ENCODE peak calls at places on chromosome 12, in eight cellular contexts. One of them, this sample, is unnamed. For H3K4me1, the result is how much of the 10 kb centered on the place peaks cover.

GRCh38 chr12:39442895-39443703 is at the start of gene KIF21A:
- DNase-seq in HCT116: peak
- DNase-seq in HepG2: peak
- DNase-seq in SK-N-SH: peak
- DNase-seq in GM12878: peak
- DNase-seq in Panc1: peak
- DNase-seq in A549: peak
- DNase-seq in K562: peak
- DNase-seq in this sample: peak

GRCh38 chr12:53960187-53961024 is 5.7 kb downstream of the HOXC12 start:
- DNase-seq in K562: no peak
- DNase-seq in Panc1: no peak
- DNase-seq in HepG2: no peak
- DNase-seq in HCT116: no peak
- DNase-seq in GM12878: no peak
- DNase-seq in SK-N-SH: no peak
- DNase-seq in A549: no peak
- DNase-seq in this sample: no peak

GRCh38 chr12:131735863-131736806 is 25.2 kb downstream of the SFSWAP start:
- DNase-seq in HepG2: no peak
- DNase-seq in HCT116: no peak
- DNase-seq in Panc1: no peak
- DNase-seq in A549: no peak
- DNase-seq in GM12878: no peak
- DNase-seq in SK-N-SH: no peak
- DNase-seq in K562: no peak
- DNase-seq in this sample: peak

GRCh38 chr12:113292091-113292490 is 42.8 kb downstream of the SLC8B1 start:
- DNase-seq in HepG2: no peak
- DNase-seq in GM12878: no peak
- DNase-seq in HCT116: no peak
- DNase-seq in A549: no peak
- DNase-seq in Panc1: no peak
- DNase-seq in K562: no peak
- DNase-seq in SK-N-SH: no peak
- DNase-seq in this sample: no peak

GRCh38 chr12:94074970-94075695 is 73.2 kb upstream of the PLXNC1 start:
- DNase-seq in HCT116: peak
- DNase-seq in K562: peak
- DNase-seq in HepG2: peak
- DNase-seq in GM12878: no peak
- DNase-seq in Panc1: no peak
- DNase-seq in SK-N-SH: peak
- DNase-seq in A549: peak
- DNase-seq in this sample: peak

GRCh38 chr12:14410841-14411569 is 45.5 kb downstream of the ATF7IP start:
- DNase-seq in HCT116: no peak
- DNase-seq in A549: no peak
- DNase-seq in Panc1: no peak
- DNase-seq in HepG2: no peak
- DNase-seq in K562: no peak
- DNase-seq in GM12878: no peak
- DNase-seq in SK-N-SH: no peak
- DNase-seq in this sample: no peak

GRCh38 chr12:113582521-113583218 is 111.0 kb upstream of the LHX5 start:
- DNase-seq in HepG2: no peak
- DNase-seq in K562: peak
- DNase-seq in Panc1: no peak
- DNase-seq in SK-N-SH: no peak
- DNase-seq in A549: no peak
- DNase-seq in GM12878: no peak
- DNase-seq in HCT116: no peak
- DNase-seq in this sample: no peak

GRCh38 chr12:54404061-54405004 is 14.7 kb downstream of the ITGA5 start:
- DNase-seq in SK-N-SH: peak
- DNase-seq in K562: peak
- DNase-seq in HepG2: peak
- DNase-seq in HCT116: peak
- DNase-seq in A549: no peak
- DNase-seq in GM12878: no peak
- DNase-seq in Panc1: peak
- DNase-seq in this sample: peak

GRCh38 chr12:18148961-18149360 is 59.0 kb upstream of the RERGL start:
- DNase-seq in GM12878: no peak
- DNase-seq in Panc1: no peak
- DNase-seq in HepG2: no peak
- DNase-seq in K562: no peak
- DNase-seq in HCT116: no peak
- DNase-seq in A549: no peak
- DNase-seq in SK-N-SH: no peak
- DNase-seq in this sample: no peak

GRCh38 chr12:88553941-88554658 is 26.2 kb downstream of the KITLG start:
- DNase-seq in Panc1: no peak
- DNase-seq in GM12878: no peak
- DNase-seq in SK-N-SH: peak
- DNase-seq in A549: no peak
- DNase-seq in K562: no peak
- DNase-seq in HepG2: peak
- DNase-seq in HCT116: peak
- DNase-seq in this sample: no peak

GRCh38 chr12:121391619-121392324 is 8.1 kb upstream of the RNF34 start:
- DNase-seq in HepG2: no peak
- DNase-seq in GM12878: peak
- DNase-seq in A549: no peak
- DNase-seq in K562: peak
- DNase-seq in Panc1: no peak
- DNase-seq in HCT116: no peak
- DNase-seq in SK-N-SH: peak
- DNase-seq in this sample: no peak

GRCh38 chr12:13205809-13206559 is 9.5 kb downstream of the EMP1 start:
- DNase-seq in K562: no peak
- DNase-seq in GM12878: no peak
- DNase-seq in A549: peak
- DNase-seq in Panc1: no peak
- DNase-seq in HCT116: peak
- DNase-seq in SK-N-SH: no peak
- DNase-seq in HepG2: no peak
- DNase-seq in this sample: no peak

GRCh38 chr12:116284401-116284800 is 6.9 kb upstream of the MED13L start:
- DNase-seq in GM12878: no peak
- DNase-seq in K562: no peak
- DNase-seq in A549: no peak
- DNase-seq in Panc1: no peak
- DNase-seq in HepG2: no peak
- DNase-seq in SK-N-SH: no peak
- DNase-seq in HCT116: no peak
- DNase-seq in this sample: no peak

GRCh38 chr12:86660000-86660399 is 403.8 kb upstream of the MGAT4C start:
- DNase-seq in SK-N-SH: no peak
- DNase-seq in A549: no peak
- DNase-seq in HCT116: no peak
- DNase-seq in K562: no peak
- DNase-seq in GM12878: no peak
- DNase-seq in HepG2: no peak
- DNase-seq in Panc1: no peak
- DNase-seq in this sample: no peak

DNA sequence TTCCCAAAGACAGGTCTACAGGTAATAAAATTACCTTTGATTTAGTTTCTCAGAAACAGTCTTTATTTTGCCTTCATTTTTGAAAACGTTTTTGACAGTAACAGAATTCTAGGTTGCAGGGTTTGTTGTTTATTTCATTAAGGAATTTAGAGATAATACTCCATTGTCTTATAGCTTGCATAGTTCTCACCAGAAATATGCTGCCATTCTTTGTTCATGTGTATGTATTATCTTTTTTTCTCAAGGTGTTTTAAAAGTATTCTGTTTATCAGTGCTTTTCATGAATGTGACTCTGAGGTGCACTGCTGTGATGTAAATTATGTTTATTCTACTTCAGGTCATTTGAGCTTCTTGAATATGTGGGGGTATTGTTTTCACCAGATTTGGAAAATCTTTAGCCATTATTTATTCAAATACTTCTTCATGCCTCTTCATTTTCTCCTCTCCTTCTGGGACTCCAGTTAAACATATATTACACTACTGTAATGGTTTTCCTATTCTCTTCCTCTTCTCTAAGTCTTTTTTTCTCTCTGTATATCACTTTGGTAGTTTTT is 32.7 kb downstream of the ZNF605 start:
- DNase-seq in Panc1: no peak
- DNase-seq in HepG2: no peak
- DNase-seq in K562: no peak
- DNase-seq in HCT116: no peak
- DNase-seq in SK-N-SH: no peak
- DNase-seq in GM12878: no peak
- DNase-seq in A549: no peak
- DNase-seq in this sample: no peak
- H3K4me1 ChIP-seq in Panc1: under half
- H3K4me1 ChIP-seq in HepG2: under half
- H3K4me1 ChIP-seq in K562: under half
- H3K4me1 ChIP-seq in HCT116: under half
- H3K4me1 ChIP-seq in SK-N-SH: under half
- H3K4me1 ChIP-seq in GM12878: under half
- H3K4me1 ChIP-seq in A549: under half
- H3K4me1 ChIP-seq in this sample: under half

DNA sequence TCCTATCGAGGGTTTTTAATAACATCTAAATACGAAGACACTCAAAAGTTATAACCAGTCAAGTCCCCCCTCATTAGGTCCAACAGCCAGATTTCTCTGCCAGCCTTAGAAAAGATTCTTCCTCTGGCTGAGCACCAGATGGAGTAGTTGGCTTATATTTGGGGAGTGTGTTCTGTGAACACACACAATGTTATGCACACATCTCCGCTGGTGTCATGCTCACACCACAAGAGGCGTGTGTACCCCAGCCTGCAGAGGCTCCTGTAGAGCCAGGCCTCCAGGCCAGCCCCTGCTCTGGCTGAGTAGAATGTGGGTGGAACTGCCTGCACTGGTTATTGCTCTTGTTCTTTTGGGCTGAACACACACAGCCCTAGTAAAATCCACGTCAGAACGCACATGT is 64.0 kb downstream of the PIWIL1 start:
- DNase-seq in HCT116: no peak
- DNase-seq in HepG2: peak
- DNase-seq in A549: peak
- DNase-seq in Panc1: no peak
- DNase-seq in SK-N-SH: no peak
- DNase-seq in K562: peak
- DNase-seq in GM12878: no peak
- DNase-seq in this sample: peak
- TF ChIP-seq CTCF in HCT116: no peak
- TF ChIP-seq CTCF in HepG2: peak
- TF ChIP-seq CTCF in A549: peak
- TF ChIP-seq CTCF in Panc1: peak
- TF ChIP-seq CTCF in SK-N-SH: no peak
- TF ChIP-seq CTCF in K562: peak
- TF ChIP-seq CTCF in GM12878: peak
- TF ChIP-seq CTCF in this sample: peak

DNA sequence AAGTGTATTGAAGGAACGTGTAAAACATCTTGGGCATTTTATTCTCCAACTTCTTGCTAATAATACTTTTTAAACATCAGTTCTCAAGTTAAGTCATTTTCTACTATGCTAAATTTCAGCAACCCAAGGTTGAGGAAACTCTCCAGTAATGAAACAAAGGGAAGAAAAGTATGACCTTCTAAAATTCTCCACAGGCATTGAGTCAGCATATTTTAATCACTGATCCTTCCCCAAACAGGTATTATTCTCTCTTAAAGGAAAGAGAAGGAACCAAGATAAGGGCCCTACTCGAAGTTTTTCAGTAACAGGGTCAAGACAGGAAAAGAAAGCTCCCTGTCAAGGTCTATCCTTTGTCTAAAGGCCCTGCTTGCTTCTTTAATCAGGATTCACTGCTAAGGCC is 3.0 kb downstream of the KICS2 start:
- DNase-seq in HepG2: no peak
- DNase-seq in K562: peak
- DNase-seq in HCT116: no peak
- DNase-seq in SK-N-SH: no peak
- DNase-seq in Panc1: no peak
- DNase-seq in GM12878: no peak
- DNase-seq in A549: no peak
- DNase-seq in this sample: peak
- TF ChIP-seq REST in HepG2: no peak
- TF ChIP-seq REST in K562: no peak
- TF ChIP-seq REST in HCT116: no peak
- TF ChIP-seq REST in SK-N-SH: no peak
- TF ChIP-seq REST in Panc1: no peak
- TF ChIP-seq REST in GM12878: no peak
- TF ChIP-seq REST in A549: no peak
- TF ChIP-seq REST in this sample: no peak

GRCh38 chr12:124497039-124497438 is 70.4 kb downstream of the NCOR2 start:
- DNase-seq in A549: no peak
- DNase-seq in GM12878: no peak
- DNase-seq in SK-N-SH: no peak
- DNase-seq in HepG2: no peak
- DNase-seq in HCT116: no peak
- DNase-seq in K562: no peak
- DNase-seq in Panc1: no peak
- DNase-seq in this sample: no peak
- H3K4me1 ChIP-seq in A549: under half
- H3K4me1 ChIP-seq in GM12878: half or more
- H3K4me1 ChIP-seq in SK-N-SH: under half
- H3K4me1 ChIP-seq in HepG2: under half
- H3K4me1 ChIP-seq in HCT116: under half
- H3K4me1 ChIP-seq in K562: under half
- H3K4me1 ChIP-seq in Panc1: half or more
- H3K4me1 ChIP-seq in this sample: under half

GRCh38 chr12:6386522-6386921 is 2.6 kb downstream of the LTBR start:
- DNase-seq in Panc1: no peak
- DNase-seq in A549: no peak
- DNase-seq in K562: no peak
- DNase-seq in HCT116: no peak
- DNase-seq in HepG2: no peak
- DNase-seq in GM12878: no peak
- DNase-seq in SK-N-SH: no peak
- DNase-seq in this sample: no peak
- TF ChIP-seq CTCF in Panc1: no peak
- TF ChIP-seq CTCF in A549: no peak
- TF ChIP-seq CTCF in K562: no peak
- TF ChIP-seq CTCF in HCT116: no peak
- TF ChIP-seq CTCF in HepG2: no peak
- TF ChIP-seq CTCF in GM12878: no peak
- TF ChIP-seq CTCF in SK-N-SH: no peak
- TF ChIP-seq CTCF in this sample: no peak

DNA sequence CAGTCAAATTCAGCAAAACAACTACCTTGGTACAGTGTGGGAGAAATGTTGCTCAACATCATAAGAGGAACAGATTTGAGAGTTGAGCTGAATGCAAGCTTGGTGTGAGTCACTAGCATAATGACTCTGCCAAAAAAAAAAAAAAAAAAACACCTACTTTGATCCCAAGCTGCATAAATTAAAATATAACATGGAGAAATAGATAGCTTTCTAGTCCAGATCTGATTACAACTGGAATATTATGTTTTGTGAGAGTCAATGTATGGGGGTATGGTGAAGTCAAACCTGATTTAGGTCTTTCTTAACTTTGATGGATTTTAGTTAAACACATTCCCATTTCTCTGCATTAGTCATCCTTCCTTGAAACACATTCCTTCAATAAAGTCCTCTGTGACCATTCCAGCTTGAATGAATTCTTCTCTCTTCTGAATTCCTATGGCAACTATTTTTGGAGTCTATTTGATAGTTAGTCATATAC is 188.1 kb downstream of the SLC5A8 start:
- DNase-seq in A549: peak
- DNase-seq in Panc1: no peak
- DNase-seq in GM12878: no peak
- DNase-seq in SK-N-SH: no peak
- DNase-seq in K562: no peak
- DNase-seq in HCT116: peak
- DNase-seq in HepG2: peak
- DNase-seq in this sample: no peak
- TF ChIP-seq REST in A549: no peak
- TF ChIP-seq REST in Panc1: no peak
- TF ChIP-seq REST in GM12878: no peak
- TF ChIP-seq REST in SK-N-SH: no peak
- TF ChIP-seq REST in K562: no peak
- TF ChIP-seq REST in HCT116: no peak
- TF ChIP-seq REST in HepG2: no peak
- TF ChIP-seq REST in this sample: no peak

This sample was measured in GM23338.